ENCODE peak calls at places on chromosome 9, in four cellular contexts. F, E, A and O are unnamed samples.

GRCh38 chr9:118473527-118473926 is 769.3 kb downstream of the TLR4 start:
- DNase-seq in E (no peak), A (no peak), F (no peak), O (no peak)

GRCh38 chr9:103816146-103816545 is 278.0 kb upstream of the SMC2 start:
- DNase-seq in F (no peak), E (no peak), A (no peak), O (no peak)

GRCh38 chr9:136007906-136008692 is 46.9 kb upstream of the UBAC1 start:
- DNase-seq in A (peak), E (no peak), F (no peak), O (peak)

GRCh38 chr9:33233659-33234335 is 6.2 kb upstream of the SPINK4 start:
- DNase-seq in A (peak), F (peak), E (no peak), O (peak)

GRCh38 chr9:105044458-105044857 is 116.5 kb upstream of the ABCA1 start:
- DNase-seq in F (no peak), A (no peak), E (no peak), O (no peak)

GRCh38 chr9:33435821-33436277 is 11.5 kb downstream of the AQP3 start:
- DNase-seq in E (no peak), A (no peak), F (no peak), O (no peak)

GRCh38 chr9:2299156-2299842 is 284.2 kb downstream of the SMARCA2 start:
- DNase-seq in E (no peak), A (no peak), F (no peak), O (no peak)

GRCh38 chr9:89507626-89508025 is 9.7 kb upstream of the SEMA4D start:
- DNase-seq in A (no peak), F (no peak), E (no peak), O (no peak)

GRCh38 chr9:133613396-133613795 is 4.2 kb upstream of the FAM163B start:
- DNase-seq in F (no peak), E (no peak), A (no peak), O (no peak)

GRCh38 chr9:104808030-104808614 is 44.2 kb downstream of the NIPSNAP3B start:
- DNase-seq in E (peak), A (no peak), F (peak), O (peak)

GRCh38 chr9:12878342-12878978 is 103.6 kb downstream of the LURAP1L start:
- DNase-seq in A (no peak), E (no peak), F (peak), O (peak)

GRCh38 chr9:72149231-72149975 is at the start of gene GDA:
- DNase-seq in E (peak), A (peak), F (no peak), O (no peak)

GRCh38 chr9:109568568-109569210 is 70.6 kb upstream of the PTPN3 start:
- DNase-seq in F (no peak), A (no peak), E (no peak), O (no peak)

GRCh38 chr9:127059648-127060365 is 62.6 kb downstream of the ANGPTL2 start:
- DNase-seq in E (no peak), F (peak), A (no peak), O (no peak)

GRCh38 chr9:4994166-4994890 is 9.3 kb downstream of the JAK2 start:
- DNase-seq in A (no peak), F (no peak), E (no peak), O (no peak)

GRCh38 chr9:95738438-95738837 is 137.1 kb upstream of the ERCC6L2 start:
- DNase-seq in E (no peak), F (no peak), A (no peak), O (no peak)

GRCh38 chr9:38226491-38226951 is 157.5 kb upstream of the SHB start:
- DNase-seq in F (no peak), A (no peak), E (no peak), O (no peak)

GRCh38 chr9:68895741-68896478 is 118.0 kb downstream of the PRKACG start:
- DNase-seq in A (no peak), E (no peak), F (peak), O (peak)

GRCh38 chr9:133683494-133684460 is 47.6 kb downstream of the DBH start:
- DNase-seq in E (no peak), F (no peak), A (no peak), O (peak)

GRCh38 chr9:81031422-81032029 is 657.8 kb downstream of the TLE1 start:
- DNase-seq in E (no peak), F (no peak), A (no peak), O (peak)

GRCh38 chr9:21450733-21451394 is 10.6 kb downstream of the IFNA1 start:
- DNase-seq in E (no peak), A (no peak), F (peak), O (peak)

GRCh38 chr9:98132806-98133631 is 14.0 kb upstream of the TRIM14 start:
- DNase-seq in E (no peak), F (no peak), A (no peak), O (no peak)

GRCh38 chr9:32218100-32218767 is 166.2 kb upstream of the ACO1 start:
- DNase-seq in F (no peak), E (no peak), A (no peak), O (no peak)

GRCh38 chr9:104009853-104010252 is 84.3 kb upstream of the SMC2 start:
- DNase-seq in E (no peak), A (no peak), F (no peak), O (peak)

GRCh38 chr9:94030318-94031179 is 53.7 kb upstream of the PTPDC1 start:
- DNase-seq in E (peak), F (peak), A (peak), O (peak)

GRCh38 chr9:92609142-92609500 is 60.8 kb downstream of the IPPK start:
- DNase-seq in E (no peak), F (peak), A (no peak), O (no peak)

GRCh38 chr9:133509179-133510083 is 15.3 kb downstream of the MYMK start:
- DNase-seq in A (no peak), E (peak), F (no peak), O (no peak)

GRCh38 chr9:21919377-21920362 is 74.5 kb downstream of the CDKN2A start:
- DNase-seq in E (no peak), A (no peak), F (peak), O (peak)

GRCh38 chr9:124349267-124349666 is 66.0 kb downstream of the PSMB7 start:
- DNase-seq in E (no peak), F (no peak), A (no peak), O (no peak)

GRCh38 chr9:2622361-2623045 is 916 bp downstream of the VLDLR start:
- DNase-seq in F (peak), A (no peak), E (peak), O (no peak)